ENCODE peak calls at places on chromosomes 13 and 19, in seven cellular contexts. One of them, this sample, is unnamed. For H3K4me1 and H3K9me3, the result is how much of the 10 kb centered on the place peaks cover.

GRCh38 chr13:106373989-106374572 is 161.4 kb downstream of the EFNB2 start:
- DNase-seq in psoas muscle: no peak
- DNase-seq in colonic mucosa: no peak
- DNase-seq in HCT116: no peak
- DNase-seq in hepatocyte: peak
- DNase-seq in A549: no peak
- DNase-seq in upper lobe of left lung: no peak
- DNase-seq in this sample: peak

GRCh38 chr19:58409010-58409790 is 751 bp downstream of the ZNF584 start:
- DNase-seq in psoas muscle: no peak
- DNase-seq in colonic mucosa: no peak
- DNase-seq in HCT116: no peak
- DNase-seq in hepatocyte: peak
- DNase-seq in A549: peak
- DNase-seq in upper lobe of left lung: no peak
- DNase-seq in this sample: no peak

GRCh38 chr19:12834976-12835757 is 788 bp upstream of the RTBDN start:
- DNase-seq in psoas muscle: peak
- DNase-seq in colonic mucosa: peak
- DNase-seq in HCT116: peak
- DNase-seq in hepatocyte: peak
- DNase-seq in A549: peak
- DNase-seq in upper lobe of left lung: no peak
- DNase-seq in this sample: no peak

GRCh38 chr13:65926750-65927171 is 1303.4 kb downstream of the PCDH9 start:
- DNase-seq in psoas muscle: peak
- DNase-seq in colonic mucosa: peak
- DNase-seq in HCT116: peak
- DNase-seq in hepatocyte: peak
- DNase-seq in A549: peak
- DNase-seq in upper lobe of left lung: peak
- DNase-seq in this sample: no peak

GRCh38 chr19:18349524-18350128 is 9.2 kb downstream of the PGPEP1 start:
- DNase-seq in psoas muscle: peak
- DNase-seq in colonic mucosa: peak
- DNase-seq in HCT116: no peak
- DNase-seq in hepatocyte: peak
- DNase-seq in A549: peak
- DNase-seq in upper lobe of left lung: no peak
- DNase-seq in this sample: peak

GRCh38 chr13:113664751-113665581 is 2.1 kb upstream of the GRK1 start:
- DNase-seq in psoas muscle: peak
- DNase-seq in colonic mucosa: no peak
- DNase-seq in HCT116: no peak
- DNase-seq in hepatocyte: no peak
- DNase-seq in A549: no peak
- DNase-seq in upper lobe of left lung: peak
- DNase-seq in this sample: peak

GRCh38 chr13:80612804-80613203 is 271.9 kb upstream of the SPRY2 start:
- DNase-seq in psoas muscle: no peak
- DNase-seq in colonic mucosa: no peak
- DNase-seq in HCT116: no peak
- DNase-seq in hepatocyte: no peak
- DNase-seq in A549: no peak
- DNase-seq in upper lobe of left lung: no peak
- DNase-seq in this sample: no peak

GRCh38 chr19:29812080-29812880 is 489 bp downstream of the CCNE1 start:
- DNase-seq in psoas muscle: peak
- DNase-seq in colonic mucosa: peak
- DNase-seq in HCT116: no peak
- DNase-seq in hepatocyte: peak
- DNase-seq in A549: no peak
- DNase-seq in upper lobe of left lung: peak
- DNase-seq in this sample: no peak

GRCh38 chr19:35856546-35857149 is at the start of gene KIRREL2:
- DNase-seq in psoas muscle: no peak
- DNase-seq in colonic mucosa: no peak
- DNase-seq in HCT116: no peak
- DNase-seq in hepatocyte: peak
- DNase-seq in A549: no peak
- DNase-seq in upper lobe of left lung: peak
- DNase-seq in this sample: no peak

GRCh38 chr19:34232566-34233481 is 21.5 kb upstream of the GARRE1 start:
- DNase-seq in psoas muscle: peak
- DNase-seq in colonic mucosa: no peak
- DNase-seq in HCT116: peak
- DNase-seq in hepatocyte: peak
- DNase-seq in A549: peak
- DNase-seq in upper lobe of left lung: no peak
- DNase-seq in this sample: peak

GRCh38 chr13:112769615-112770014 is 79.8 kb downstream of the ATP11A start:
- DNase-seq in psoas muscle: no peak
- DNase-seq in colonic mucosa: no peak
- DNase-seq in HCT116: no peak
- DNase-seq in hepatocyte: no peak
- DNase-seq in A549: no peak
- DNase-seq in upper lobe of left lung: no peak
- DNase-seq in this sample: no peak

GRCh38 chr19:4791183-4792018 is at the start of gene FEM1A:
- DNase-seq in psoas muscle: peak
- DNase-seq in colonic mucosa: peak
- DNase-seq in HCT116: peak
- DNase-seq in hepatocyte: peak
- DNase-seq in A549: peak
- DNase-seq in upper lobe of left lung: peak
- DNase-seq in this sample: peak

GRCh38 chr19:35756373-35757230 is at the start of gene HSPB6:
- DNase-seq in psoas muscle: peak
- DNase-seq in colonic mucosa: peak
- DNase-seq in HCT116: no peak
- DNase-seq in hepatocyte: peak
- DNase-seq in A549: no peak
- DNase-seq in upper lobe of left lung: peak
- DNase-seq in this sample: peak

GRCh38 chr13:70432276-70432805 is 324.1 kb upstream of the KLHL1 start:
- DNase-seq in psoas muscle: no peak
- DNase-seq in colonic mucosa: no peak
- DNase-seq in HCT116: no peak
- DNase-seq in hepatocyte: no peak
- DNase-seq in A549: no peak
- DNase-seq in upper lobe of left lung: no peak
- DNase-seq in this sample: no peak

GRCh38 chr19:14758816-14759215 is 19.5 kb downstream of the ADGRE2 start:
- DNase-seq in psoas muscle: no peak
- DNase-seq in colonic mucosa: peak
- DNase-seq in HCT116: no peak
- DNase-seq in hepatocyte: peak
- DNase-seq in A549: no peak
- DNase-seq in upper lobe of left lung: no peak
- DNase-seq in this sample: no peak

GRCh38 chr19:53041366-53041765 is 3.2 kb upstream of the ERVV-2 start:
- DNase-seq in psoas muscle: no peak
- DNase-seq in colonic mucosa: no peak
- DNase-seq in HCT116: no peak
- DNase-seq in hepatocyte: no peak
- DNase-seq in A549: no peak
- DNase-seq in upper lobe of left lung: no peak
- DNase-seq in this sample: no peak

GRCh38 chr19:16373079-16373478 is 48.5 kb downstream of the KLF2 start:
- DNase-seq in psoas muscle: peak
- DNase-seq in colonic mucosa: no peak
- DNase-seq in HCT116: no peak
- DNase-seq in hepatocyte: no peak
- DNase-seq in A549: no peak
- DNase-seq in upper lobe of left lung: no peak
- DNase-seq in this sample: no peak

GRCh38 chr19:10553943-10554381 is 10.3 kb downstream of the ATG4D start:
- DNase-seq in psoas muscle: peak
- DNase-seq in colonic mucosa: peak
- DNase-seq in HCT116: no peak
- DNase-seq in hepatocyte: no peak
- DNase-seq in A549: no peak
- DNase-seq in upper lobe of left lung: peak
- DNase-seq in this sample: no peak

GRCh38 chr19:3315676-3315973 is 50.8 kb upstream of the NFIC start:
- DNase-seq in psoas muscle: no peak
- DNase-seq in colonic mucosa: no peak
- DNase-seq in HCT116: no peak
- DNase-seq in hepatocyte: no peak
- DNase-seq in A549: no peak
- DNase-seq in upper lobe of left lung: no peak
- DNase-seq in this sample: no peak

GRCh38 chr13:20566424-20566916 is 487 bp upstream of the IFT88 start:
- DNase-seq in psoas muscle: no peak
- DNase-seq in colonic mucosa: peak
- DNase-seq in HCT116: peak
- DNase-seq in hepatocyte: peak
- DNase-seq in A549: peak
- DNase-seq in upper lobe of left lung: no peak
- DNase-seq in this sample: no peak

GRCh38 chr13:69524459-69525155 is 583.0 kb upstream of the ATXN8OS start:
- DNase-seq in psoas muscle: no peak
- DNase-seq in colonic mucosa: no peak
- DNase-seq in HCT116: no peak
- DNase-seq in hepatocyte: no peak
- DNase-seq in A549: no peak
- DNase-seq in upper lobe of left lung: no peak
- DNase-seq in this sample: no peak

GRCh38 chr19:18672606-18673337 is 10.7 kb upstream of the CRTC1 start:
- DNase-seq in psoas muscle: peak
- DNase-seq in colonic mucosa: no peak
- DNase-seq in HCT116: no peak
- DNase-seq in hepatocyte: no peak
- DNase-seq in A549: peak
- DNase-seq in upper lobe of left lung: no peak
- DNase-seq in this sample: no peak

GRCh38 chr13:21486322-21486721 is 27.2 kb upstream of the ZDHHC20 start:
- DNase-seq in psoas muscle: no peak
- DNase-seq in colonic mucosa: no peak
- DNase-seq in HCT116: no peak
- DNase-seq in hepatocyte: no peak
- DNase-seq in A549: no peak
- DNase-seq in upper lobe of left lung: no peak
- DNase-seq in this sample: no peak

GRCh38 chr13:87234981-87235380 is 436.2 kb upstream of the SLITRK5 start:
- DNase-seq in psoas muscle: no peak
- DNase-seq in colonic mucosa: no peak
- DNase-seq in HCT116: no peak
- DNase-seq in hepatocyte: no peak
- DNase-seq in A549: no peak
- DNase-seq in upper lobe of left lung: no peak
- DNase-seq in this sample: no peak

GRCh38 chr19:45645631-45646344 is 6.6 kb upstream of the EML2 start:
- DNase-seq in psoas muscle: peak
- DNase-seq in colonic mucosa: peak
- DNase-seq in HCT116: peak
- DNase-seq in hepatocyte: peak
- DNase-seq in A549: peak
- DNase-seq in upper lobe of left lung: no peak
- DNase-seq in this sample: peak

GRCh38 chr19:30386551-30387143 is 14.5 kb downstream of the ZNF536 start:
- DNase-seq in psoas muscle: no peak
- DNase-seq in colonic mucosa: no peak
- DNase-seq in HCT116: no peak
- DNase-seq in hepatocyte: no peak
- DNase-seq in A549: no peak
- DNase-seq in upper lobe of left lung: no peak
- DNase-seq in this sample: no peak

GRCh38 chr13:52009985-52010384 is 1.3 kb downstream of the ATP7B start:
- DNase-seq in psoas muscle: no peak
- DNase-seq in colonic mucosa: no peak
- DNase-seq in HCT116: no peak
- DNase-seq in hepatocyte: no peak
- DNase-seq in A549: no peak
- DNase-seq in upper lobe of left lung: no peak
- DNase-seq in this sample: no peak

GRCh38 chr13:76637651-76638111 is 248.5 kb downstream of the KCTD12 start:
- DNase-seq in psoas muscle: no peak
- DNase-seq in colonic mucosa: no peak
- DNase-seq in HCT116: no peak
- DNase-seq in hepatocyte: no peak
- DNase-seq in A549: no peak
- DNase-seq in upper lobe of left lung: no peak
- DNase-seq in this sample: no peak

GRCh38 chr19:13036366-13036976 is 41.2 kb downstream of the NFIX start:
- DNase-seq in psoas muscle: peak
- DNase-seq in colonic mucosa: peak
- DNase-seq in HCT116: peak
- DNase-seq in hepatocyte: peak
- DNase-seq in A549: peak
- DNase-seq in upper lobe of left lung: no peak
- DNase-seq in this sample: peak

GRCh38 chr13:48158915-48159314 is 64.0 kb upstream of the MED4 start:
- DNase-seq in psoas muscle: no peak
- DNase-seq in colonic mucosa: no peak
- DNase-seq in HCT116: no peak
- DNase-seq in hepatocyte: no peak
- DNase-seq in A549: no peak
- DNase-seq in upper lobe of left lung: no peak
- DNase-seq in this sample: no peak
- H3K4me1 ChIP-seq in psoas muscle: under half
- H3K4me1 ChIP-seq in colonic mucosa: under half
- H3K4me1 ChIP-seq in HCT116: under half
- H3K4me1 ChIP-seq in hepatocyte: under half
- H3K4me1 ChIP-seq in A549: under half
- H3K4me1 ChIP-seq in upper lobe of left lung: half or more
- H3K4me1 ChIP-seq in this sample: under half

DNA sequence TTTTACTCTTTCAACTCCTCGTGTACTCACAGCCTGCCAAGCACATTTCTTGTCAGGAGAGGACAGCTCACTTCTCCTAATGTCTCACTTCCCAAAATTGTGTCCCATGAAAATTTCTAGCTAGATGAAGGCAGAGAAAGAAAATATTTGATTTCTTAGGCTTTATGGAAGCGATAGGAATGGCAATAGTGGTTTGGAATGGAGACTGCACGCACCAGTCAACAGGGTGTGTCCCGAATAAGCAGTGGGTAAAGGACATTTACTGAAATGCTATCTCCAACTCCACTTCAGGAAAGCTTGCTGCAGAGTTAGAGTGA is 321 bp upstream of the ZNF222 start:
- DNase-seq in psoas muscle: no peak
- DNase-seq in colonic mucosa: no peak
- DNase-seq in HCT116: no peak
- DNase-seq in hepatocyte: no peak
- DNase-seq in A549: no peak
- DNase-seq in upper lobe of left lung: no peak
- DNase-seq in this sample: no peak
- H3K9me3 ChIP-seq in psoas muscle: under half
- H3K9me3 ChIP-seq in colonic mucosa: under half
- H3K9me3 ChIP-seq in HCT116: under half
- H3K9me3 ChIP-seq in hepatocyte: under half
- H3K9me3 ChIP-seq in A549: half or more
- H3K9me3 ChIP-seq in upper lobe of left lung: under half
- H3K9me3 ChIP-seq in this sample: under half

GRCh38 chr13:45255253-45255987 is 54.6 kb upstream of the KCTD4 start:
- DNase-seq in psoas muscle: no peak
- DNase-seq in colonic mucosa: no peak
- DNase-seq in HCT116: no peak
- DNase-seq in hepatocyte: peak
- DNase-seq in A549: no peak
- DNase-seq in upper lobe of left lung: no peak
- DNase-seq in this sample: no peak
- H3K4me1 ChIP-seq in psoas muscle: under half
- H3K4me1 ChIP-seq in colonic mucosa: under half
- H3K4me1 ChIP-seq in HCT116: under half
- H3K4me1 ChIP-seq in hepatocyte: under half
- H3K4me1 ChIP-seq in A549: half or more
- H3K4me1 ChIP-seq in upper lobe of left lung: under half
- H3K4me1 ChIP-seq in this sample: under half

GRCh38 chr19:56617531-56617930 is 22.4 kb downstream of the ZNF71 start:
- DNase-seq in psoas muscle: no peak
- DNase-seq in colonic mucosa: no peak
- DNase-seq in HCT116: no peak
- DNase-seq in hepatocyte: no peak
- DNase-seq in A549: no peak
- DNase-seq in upper lobe of left lung: no peak
- DNase-seq in this sample: no peak
- H3K9me3 ChIP-seq in psoas muscle: half or more
- H3K9me3 ChIP-seq in colonic mucosa: under half
- H3K9me3 ChIP-seq in HCT116: under half
- H3K9me3 ChIP-seq in hepatocyte: under half
- H3K9me3 ChIP-seq in A549: half or more
- H3K9me3 ChIP-seq in upper lobe of left lung: half or more
- H3K9me3 ChIP-seq in this sample: under half